ENCODE peak calls at places on chromosomes 13 and 19, in eight cellular contexts. K is upper lobe of left lung, D is bronchial epithelial cell, V is Caco-2, R is AG10803, F is heart right ventricle, I is Calu3, E is breast epithelium. Z is an unnamed sample.

GRCh38 chr19:43640424-43640757 is 741 bp upstream of the CADM4 start:
- DNase-seq in R (no peak), E (no peak), I (no peak), V (no peak), F (no peak), K (no peak), D (no peak), Z (no peak)

GRCh38 chr19:5263615-5264014 is 77.0 kb downstream of the PTPRS start:
- DNase-seq in K (no peak), D (no peak), I (no peak), R (no peak), E (no peak), V (no peak), F (no peak), Z (no peak)

GRCh38 chr19:2549701-2550191 is 73.8 kb downstream of the GADD45B start:
- DNase-seq in V (no peak), R (peak; percentile 99), F (peak; percentile 81), E (peak; percentile 91), K (peak; percentile 81), D (no peak), I (no peak), Z (no peak)

GRCh38 chr19:48501446-48501960 is 10.1 kb downstream of the LMTK3 start:
- DNase-seq in I (peak; percentile 68), D (peak; percentile 87), F (no peak), R (no peak), V (peak; percentile 95), K (peak; percentile 92), E (peak; percentile 92), Z (peak; percentile 82)

GRCh38 chr13:113981201-113981605 is 7.3 kb upstream of the C13orf46 start:
- DNase-seq in F (no peak), K (peak; percentile 94), D (peak; percentile 47), E (peak; percentile 88), I (peak; percentile 16), V (no peak), R (no peak), Z (no peak)

GRCh38 chr19:9849786-9850185 is 14.7 kb downstream of the PIN1 start:
- DNase-seq in R (no peak), I (no peak), V (no peak), K (no peak), D (no peak), E (no peak), F (no peak), Z (no peak)

GRCh38 chr19:10831980-10832658 is 3.9 kb downstream of the TMED1 start:
- DNase-seq in V (no peak), F (no peak), E (no peak), K (no peak), R (no peak), D (no peak), I (no peak), Z (no peak)

GRCh38 chr19:677201-677600 is 1.0 kb downstream of the FSTL3 start:
- DNase-seq in F (peak; percentile 84), E (peak; percentile 75), D (peak; percentile 67), V (peak; percentile 49), I (peak; percentile 64), R (peak; percentile 82), K (peak; percentile 61), Z (no peak)

GRCh38 chr19:35509861-35510625 is 3.4 kb downstream of the DMKN start:
- DNase-seq in I (peak; percentile 98), E (peak; percentile 83), D (peak; percentile 69), R (peak; percentile 23), K (peak; percentile 92), V (peak; percentile 98), F (peak; percentile 68), Z (peak; percentile 95)

GRCh38 chr13:99606322-99607089 is 105.2 kb downstream of the TM9SF2 start:
- DNase-seq in K (peak; percentile 93), V (peak; percentile 95), D (peak; percentile 47), F (peak; percentile 94), I (peak; percentile 71), E (peak; percentile 71), R (peak; percentile 83), Z (peak; percentile 96)

GRCh38 chr19:48813123-48813911 is 2.5 kb upstream of the BCAT2 start:
- DNase-seq in V (no peak), E (no peak), R (no peak), K (no peak), F (no peak), I (no peak), D (no peak), Z (no peak)

GRCh38 chr13:64640002-64640401 is 2590.1 kb downstream of the PCDH9 start:
- DNase-seq in F (no peak), K (no peak), E (no peak), R (no peak), I (no peak), D (peak; percentile 62), V (no peak), Z (no peak)

GRCh38 chr19:40610396-40611064 is 9.4 kb downstream of the LTBP4 start:
- DNase-seq in R (no peak), D (peak; percentile 24), I (no peak), F (peak; percentile 68), V (no peak), K (peak; percentile 66), E (peak; percentile 70), Z (no peak)

GRCh38 chr13:22086593-22086992 is 415.7 kb downstream of the FGF9 start:
- DNase-seq in F (no peak), K (no peak), E (no peak), R (peak; percentile 44), V (no peak), D (no peak), I (no peak), Z (no peak)

GRCh38 chr13:33466262-33466661 is 180.7 kb upstream of the STARD13 start:
- DNase-seq in F (no peak), V (no peak), K (no peak), D (no peak), E (no peak), I (no peak), R (no peak), Z (no peak)
- TF ChIP-seq CTCF in F (no peak), V (peak; percentile 15), K (no peak), D (no peak), E (no peak), I (no peak), R (peak; percentile 5), Z (no peak)

GRCh38 chr19:50221087-50221486 is 17.7 kb downstream of the MYH14 start:
- DNase-seq in K (no peak), V (no peak), R (no peak), E (no peak), D (no peak), F (no peak), I (no peak), Z (no peak)

GRCh38 chr19:50222691-50223438 is 19.4 kb downstream of the MYH14 start:
- DNase-seq in K (no peak), D (no peak), V (no peak), F (no peak), I (no peak), E (no peak), R (no peak), Z (no peak)

GRCh38 chr19:50226536-50226935 is 23.1 kb downstream of the MYH14 start:
- DNase-seq in E (no peak), I (no peak), F (no peak), V (no peak), K (no peak), R (no peak), D (no peak), Z (no peak)

GRCh38 chr19:50223439-50223716 is 20.0 kb downstream of the MYH14 start:
- DNase-seq in V (no peak), E (no peak), D (no peak), K (no peak), R (no peak), I (no peak), F (no peak), Z (no peak)

DNA sequence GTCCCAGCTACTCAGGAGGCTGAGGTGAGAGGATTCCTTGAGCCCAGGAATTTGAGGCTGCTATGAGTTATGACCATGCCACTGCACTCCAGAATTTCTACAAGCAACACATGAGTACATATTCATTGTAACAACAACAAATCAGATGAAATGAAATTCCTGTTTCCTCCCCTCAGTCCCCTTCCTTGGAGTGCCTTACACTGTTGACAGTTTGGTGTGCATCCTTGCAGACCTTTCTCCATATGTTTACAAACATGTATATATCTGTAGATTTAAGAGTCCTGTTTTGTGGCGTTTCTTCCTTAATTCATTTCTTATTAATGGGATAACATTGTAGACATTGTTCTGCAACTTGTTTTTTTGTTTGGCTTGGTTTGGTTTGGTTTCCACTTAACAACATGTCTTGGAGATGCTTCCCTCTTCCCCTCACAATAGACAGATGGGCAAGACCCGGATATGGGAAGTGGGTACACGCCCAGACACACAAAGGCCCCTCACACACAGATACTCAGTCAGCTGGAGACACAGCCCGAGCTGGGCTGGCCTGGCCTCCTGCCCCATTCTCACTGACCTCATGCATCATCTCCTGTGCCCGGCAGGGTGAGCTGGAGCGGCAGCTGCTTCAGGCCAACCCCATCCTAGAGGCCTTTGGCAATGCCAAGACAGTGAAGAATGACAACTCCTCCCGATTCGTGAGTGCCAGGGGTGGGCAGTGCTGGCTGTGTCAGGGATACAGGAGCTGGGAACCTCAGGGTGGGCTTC is 21.7 kb downstream of the MYH14 start:
- DNase-seq in I (no peak), V (no peak), E (no peak), D (no peak), K (no peak), R (no peak), F (peak; percentile 41), Z (no peak)
- TF ChIP-seq CTCF in I (no peak), V (no peak), E (no peak), D (no peak), K (no peak), R (no peak), F (peak; percentile 26), Z (no peak)

GRCh38 chr19:14398563-14398962 is 17.3 kb downstream of the ADGRE5 start:
- DNase-seq in E (no peak), K (no peak), R (no peak), F (no peak), I (no peak), V (no peak), D (no peak), Z (no peak)
- TF ChIP-seq CTCF in E (no peak), K (no peak), R (no peak), F (no peak), I (no peak), V (no peak), D (no peak), Z (no peak)

DNA sequence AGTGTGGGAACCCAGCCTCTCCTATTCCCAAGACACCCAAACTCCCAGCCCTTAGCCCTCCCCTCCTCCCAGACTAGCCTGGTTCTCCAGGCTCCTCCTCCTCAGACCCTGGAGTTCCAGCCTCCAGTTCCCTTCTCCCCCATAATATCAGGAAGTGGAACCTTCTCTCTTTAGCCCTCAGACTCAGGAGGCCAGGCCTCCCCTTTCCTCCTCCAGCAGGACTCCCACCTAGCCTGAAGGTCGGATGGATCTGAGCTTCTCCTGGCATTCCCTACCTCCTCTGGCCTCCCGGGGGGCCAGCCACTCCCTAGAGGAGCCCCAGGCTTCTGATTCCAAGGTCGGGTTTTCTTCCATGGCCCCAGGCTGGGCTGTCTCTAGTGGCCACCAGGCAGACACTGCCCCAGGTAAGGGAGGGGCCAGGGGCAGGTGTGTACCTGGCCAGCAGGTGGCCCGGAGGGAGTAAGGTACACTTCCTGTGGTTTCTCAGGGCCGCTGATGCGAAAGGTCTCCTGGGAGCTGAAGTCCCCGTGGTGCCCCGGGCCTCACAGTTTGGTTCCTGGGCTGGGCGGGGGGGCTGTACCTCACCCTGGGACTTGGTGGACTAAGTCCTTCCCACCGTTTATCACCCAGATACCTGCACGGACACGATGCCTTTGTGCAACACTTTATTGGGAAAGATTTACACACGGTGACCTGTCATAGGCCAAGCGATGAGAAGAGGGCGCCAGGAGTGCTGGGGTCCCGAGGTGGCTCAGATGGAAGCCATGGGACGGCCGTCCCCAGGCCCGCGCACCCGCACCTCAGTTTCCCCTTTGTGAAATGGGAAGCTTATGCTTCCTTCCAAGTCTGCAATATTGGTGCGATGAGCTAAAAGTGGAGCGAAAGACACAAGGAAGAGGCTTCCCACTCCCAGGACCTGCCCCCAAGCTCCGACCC is at the start of gene TMC4:
- DNase-seq in E (peak; percentile 62), I (peak; percentile 95), F (peak; percentile 54), D (peak; percentile 80), K (peak; percentile 90), V (peak; percentile 95), R (peak; percentile 24), Z (no peak)
- TF ChIP-seq CTCF in E (peak; percentile 66), I (peak; percentile 83), F (no peak), D (peak; percentile 71), K (peak; percentile 69), V (peak; percentile 87), R (no peak), Z (no peak)

Z was measured in nephron progenitor cell.